ENCODE peak calls at places on chromosome 17, in ten cellular contexts. C is adrenal gland, V is AG10803, I is AG04450, U is uterus, B is ascending aorta, A is fibroblast of mammary gland, O is OCI-LY7, P is breast epithelium, Q is AG09309. W is an unnamed sample.

GRCh38 chr17:49435630-49436029 is 20.9 kb upstream of the PHB1 start:
- DNase-seq in C (no peak), V (no peak), I (no peak), U (no peak), B (no peak), A (no peak), O (no peak), P (peak), Q (no peak), W (no peak)

GRCh38 chr17:69300222-69300621 is 26.7 kb downstream of the ABCA5 start:
- DNase-seq in C (no peak), V (no peak), I (no peak), U (no peak), B (no peak), A (peak), O (no peak), P (no peak), Q (no peak), W (no peak)

GRCh38 chr17:69418535-69418934 is 4.0 kb downstream of the MAP2K6 start:
- DNase-seq in C (no peak), V (no peak), I (no peak), U (no peak), B (no peak), A (no peak), O (no peak), P (no peak), Q (no peak), W (no peak)

GRCh38 chr17:43987131-43988021 is 17.0 kb upstream of the NAGS start:
- DNase-seq in C (no peak), V (no peak), I (no peak), U (no peak), B (no peak), A (no peak), O (no peak), P (no peak), Q (no peak), W (no peak)

GRCh38 chr17:43316522-43317142 is 82.2 kb upstream of the ARL4D start:
- DNase-seq in C (no peak), V (no peak), I (no peak), U (no peak), B (no peak), A (no peak), O (peak), P (no peak), Q (no peak), W (peak)

GRCh38 chr17:43844241-43844640 is 2.7 kb upstream of the CD300LG start:
- DNase-seq in C (no peak), V (no peak), I (no peak), U (no peak), B (no peak), A (no peak), O (no peak), P (no peak), Q (no peak), W (no peak)

GRCh38 chr17:55746466-55746865 is 4.4 kb upstream of the PCTP start:
- DNase-seq in C (no peak), V (no peak), I (no peak), U (no peak), B (no peak), A (no peak), O (no peak), P (no peak), Q (no peak), W (no peak)

GRCh38 chr17:2177235-2177811 is 122.4 kb downstream of the HIC1 start:
- DNase-seq in C (no peak), V (peak), I (no peak), U (peak), B (no peak), A (peak), O (no peak), P (no peak), Q (no peak), W (no peak)

GRCh38 chr17:49944451-49944850 is 24.5 kb upstream of the DLX4 start:
- DNase-seq in C (no peak), V (no peak), I (no peak), U (no peak), B (no peak), A (no peak), O (no peak), P (no peak), Q (no peak), W (no peak)

GRCh38 chr17:2172447-2172938 is 117.6 kb downstream of the HIC1 start:
- DNase-seq in C (peak), V (peak), I (peak), U (peak), B (no peak), A (peak), O (no peak), P (no peak), Q (no peak), W (no peak)

GRCh38 chr17:80030730-80031410 is 4.8 kb downstream of the TBC1D16 start:
- DNase-seq in C (no peak), V (no peak), I (no peak), U (no peak), B (no peak), A (no peak), O (no peak), P (peak), Q (no peak), W (no peak)

GRCh38 chr17:50100921-50101345 is 5.8 kb downstream of the PDK2 start:
- DNase-seq in C (no peak), V (peak), I (no peak), U (no peak), B (no peak), A (no peak), O (no peak), P (no peak), Q (no peak), W (no peak)

GRCh38 chr17:55430531-55431228 is 9.0 kb upstream of the MMD start:
- DNase-seq in C (no peak), V (no peak), I (no peak), U (no peak), B (no peak), A (peak), O (peak), P (no peak), Q (no peak), W (no peak)

DNA sequence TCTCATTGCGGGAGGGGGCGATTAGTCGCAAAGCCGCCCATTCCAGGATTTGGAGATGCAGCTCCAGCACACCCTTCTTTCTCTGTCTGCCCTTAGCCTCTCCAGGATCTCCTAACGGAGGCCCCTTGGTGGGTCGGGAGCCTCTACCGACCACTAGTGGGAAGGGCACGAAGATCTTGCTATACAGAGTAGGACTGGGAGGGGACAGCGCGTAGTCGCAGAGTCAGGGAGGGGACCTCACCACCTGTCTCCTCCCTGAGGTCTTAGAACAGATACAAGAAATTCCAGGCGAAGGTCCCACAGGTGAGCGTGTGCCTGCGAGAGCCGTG is 569 bp upstream of the SMTNL2 start:
- DNase-seq in C (no peak), V (no peak), I (no peak), U (no peak), B (no peak), A (no peak), O (peak), P (no peak), Q (no peak), W (peak)
- TF ChIP-seq CTCF in C (no peak), V (peak), I (peak), U (peak), B (no peak), A (peak), O (peak), P (no peak), Q (peak), W (peak)

DNA sequence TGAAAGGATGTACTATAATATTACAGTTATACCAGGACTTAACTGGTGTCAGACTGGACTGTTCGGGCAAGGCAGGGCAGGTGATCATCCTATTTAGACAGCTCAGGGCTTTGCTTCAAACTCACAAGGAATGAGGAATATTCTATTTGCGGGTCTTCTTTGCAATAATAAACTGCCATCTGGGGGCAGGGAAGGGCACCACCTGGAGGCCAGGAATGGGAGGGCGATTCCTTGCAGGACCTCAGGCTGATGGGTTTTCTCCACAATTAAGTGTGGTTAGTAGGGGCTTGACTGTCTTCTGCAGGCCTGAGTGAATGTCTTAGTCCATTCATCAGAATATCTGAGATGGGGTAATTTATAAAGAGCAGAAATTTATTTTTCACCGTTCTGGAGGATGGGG is 424.1 kb downstream of the CA10 start:
- DNase-seq in C (no peak), V (no peak), I (no peak), U (no peak), B (no peak), A (no peak), O (no peak), P (no peak), Q (no peak), W (no peak)
- TF ChIP-seq CTCF in C (no peak), V (no peak), I (no peak), U (no peak), B (peak), A (peak), O (peak), P (no peak), Q (no peak), W (peak)

GRCh38 chr17:36849871-36850348 is 87.4 kb upstream of the LHX1 start:
- DNase-seq in C (no peak), V (peak), I (no peak), U (no peak), B (no peak), A (peak), O (peak), P (no peak), Q (peak), W (no peak)
- TF ChIP-seq CTCF in C (no peak), V (no peak), I (peak), U (no peak), B (no peak), A (no peak), O (no peak), P (no peak), Q (peak), W (peak)

GRCh38 chr17:53090770-53091169 is 732.0 kb upstream of the KIF2B start:
- DNase-seq in C (no peak), V (no peak), I (no peak), U (no peak), B (no peak), A (no peak), O (no peak), P (no peak), Q (no peak), W (no peak)
- TF ChIP-seq CTCF in C (no peak), V (no peak), I (no peak), U (no peak), B (no peak), A (no peak), O (no peak), P (no peak), Q (no peak), W (no peak)

DNA sequence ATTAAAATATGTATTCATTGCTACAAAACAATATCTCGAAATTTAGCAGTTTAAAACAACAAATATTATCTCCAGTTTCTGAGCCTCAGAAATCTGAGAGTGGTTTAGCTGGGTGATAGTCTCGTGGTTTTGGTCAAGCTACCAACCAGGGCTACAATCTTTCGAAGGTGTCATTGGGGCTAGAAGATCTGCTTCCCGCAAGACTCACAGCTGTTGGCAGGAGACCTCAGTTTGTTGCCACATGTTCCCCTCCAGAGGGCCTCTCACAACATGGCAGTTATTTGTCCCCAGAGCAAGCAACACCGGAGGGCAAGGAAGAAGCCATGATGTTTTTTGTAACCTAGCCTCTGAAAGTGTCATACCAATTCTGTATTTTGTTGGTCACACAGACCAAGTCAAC is 12.0 kb upstream of the BCAS3 start:
- DNase-seq in C (no peak), V (peak), I (no peak), U (no peak), B (no peak), A (no peak), O (no peak), P (no peak), Q (no peak), W (no peak)
- TF ChIP-seq CTCF in C (no peak), V (no peak), I (no peak), U (no peak), B (no peak), A (no peak), O (no peak), P (no peak), Q (no peak), W (no peak)

DNA sequence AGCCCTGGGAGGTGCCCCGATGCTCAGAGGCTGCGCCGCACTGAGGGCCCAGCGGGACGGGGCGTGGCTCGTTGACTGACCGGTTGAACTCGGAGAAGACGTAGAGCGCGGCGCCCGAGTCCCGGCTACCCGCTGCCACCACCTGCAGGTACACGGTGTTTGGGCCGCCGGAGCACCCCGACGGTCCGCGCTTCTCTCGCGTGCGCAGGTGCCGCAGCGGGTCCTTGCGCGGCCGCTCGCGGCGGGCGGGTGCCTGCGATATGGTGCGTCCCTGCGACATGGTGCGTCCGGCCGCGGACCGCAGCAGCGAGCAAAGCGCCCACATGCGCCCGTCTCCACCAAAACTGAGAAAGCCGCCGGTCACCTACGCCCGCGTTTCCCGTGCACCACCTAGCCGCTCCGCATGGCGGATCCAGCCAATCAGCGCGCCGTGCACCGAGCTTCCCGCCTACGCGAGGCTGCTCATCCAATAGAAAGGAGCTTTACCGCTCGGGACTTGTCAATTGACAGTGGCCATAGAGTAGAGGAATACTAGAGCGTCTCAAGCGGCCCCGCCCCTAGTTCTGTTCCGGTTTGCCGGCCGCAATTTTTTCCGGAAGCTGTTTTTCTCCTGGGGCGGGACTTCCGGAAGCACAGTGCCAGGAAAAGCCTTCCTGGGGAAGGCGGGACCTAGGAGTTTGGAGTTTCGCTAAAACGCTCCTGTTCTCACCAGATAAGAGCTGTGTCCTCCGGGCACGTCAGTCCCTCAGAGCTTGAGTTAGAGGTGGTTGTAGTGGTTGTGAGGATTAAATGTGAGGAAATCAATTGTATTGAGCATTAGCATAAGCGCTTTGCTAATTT is at the start of gene ELAC2:
- DNase-seq in C (peak), V (peak), I (peak), U (peak), B (peak), A (peak), O (peak), P (peak), Q (peak), W (peak)
- TF ChIP-seq CTCF in C (no peak), V (no peak), I (no peak), U (peak), B (no peak), A (no peak), O (peak), P (peak), Q (no peak), W (no peak)

W was measured in osteocyte.